ENCODE peak calls at places on chromosomes 4 and X, in eight cellular contexts. S is bronchial epithelial cell; F is hepatic stellate cell; K is activated CD8-positive, alpha-beta memory T cell treated with anti-CD3 and anti-CD28 coated beads for 1 hour; I is neuronal stem cell; G is IMR-90; Q is lung microvascular endothelial cell; T is stimulated activated CD8-positive, alpha-beta memory T cell treated with anti-CD3 and anti-CD28 coated beads, Interleukin-12 subunit alpha, Interleukin-12 subunit beta, amount 100 ng/mL, for 4 hours. H is an unnamed sample.

GRCh38 chr4:14902337-14902736 is 99.9 kb upstream of the CPEB2 start:
- DNase-seq in S (no peak), F (no peak), K (no peak), I (no peak), G (no peak), Q (no peak), T (no peak), H (no peak)

GRCh38 chrX:134186362-134187121 is 50.4 kb upstream of the CCDC160 start:
- DNase-seq in S (peak; percentile 14), F (no peak), K (peak; percentile 20), I (no peak), G (no peak), Q (no peak), T (peak; percentile 19), H (no peak)

GRCh38 chrX:151177141-151178027 is 1.0 kb downstream of the GPR50 start:
- DNase-seq in S (no peak), F (no peak), K (no peak), I (peak; percentile 48), G (no peak), Q (no peak), T (no peak), H (no peak)

GRCh38 chrX:115564243-115564642 is 3.3 kb downstream of the PLS3 start:
- DNase-seq in S (peak; percentile 51), F (peak; percentile 25), K (no peak), I (no peak), G (peak; percentile 13), Q (peak; percentile 28), T (no peak), H (no peak)

GRCh38 chrX:140710710-140711109 is 1.2 kb downstream of the LINC00632 start:
- DNase-seq in S (no peak), F (no peak), K (no peak), I (no peak), G (no peak), Q (no peak), T (no peak), H (peak; percentile 93)

GRCh38 chr4:98510757-98511517 is 147.5 kb downstream of the TSPAN5 start:
- DNase-seq in S (peak; percentile 74), F (no peak), K (no peak), I (no peak), G (peak; percentile 88), Q (no peak), T (no peak), H (peak; percentile 47)

GRCh38 chr4:89303989-89304388 is 3.6 kb downstream of the GPRIN3 start:
- DNase-seq in S (no peak), F (no peak), K (no peak), I (no peak), G (no peak), Q (no peak), T (no peak), H (peak; percentile 51)

GRCh38 chrX:74545880-74546279 is 68.5 kb downstream of the RLIM start:
- DNase-seq in S (no peak), F (no peak), K (no peak), I (no peak), G (no peak), Q (no peak), T (no peak), H (no peak)

GRCh38 chr4:176646311-176646710 is 146.4 kb downstream of the VEGFC start:
- DNase-seq in S (no peak), F (no peak), K (no peak), I (no peak), G (no peak), Q (no peak), T (no peak), H (no peak)

GRCh38 chr4:110944501-110944900 is 321.6 kb upstream of the PITX2 start:
- DNase-seq in S (peak; percentile 12), F (no peak), K (no peak), I (no peak), G (peak; percentile 3), Q (no peak), T (no peak), H (no peak)

GRCh38 chrX:18039023-18039422 is 177.9 kb upstream of the RAI2 start:
- DNase-seq in S (no peak), F (no peak), K (no peak), I (no peak), G (no peak), Q (no peak), T (no peak), H (no peak)

GRCh38 chrX:144896323-144896722 is 351.0 kb upstream of the SPANXN1 start:
- DNase-seq in S (peak; percentile 0), F (no peak), K (no peak), I (no peak), G (no peak), Q (no peak), T (no peak), H (no peak)

GRCh38 chrX:114071412-114071811 is 512.5 kb upstream of the HTR2C start:
- DNase-seq in S (peak; percentile 6), F (no peak), K (no peak), I (no peak), G (no peak), Q (no peak), T (no peak), H (no peak)

GRCh38 chr4:146260521-146260920 is 46.2 kb downstream of the REELD1 start:
- DNase-seq in S (peak; percentile 35), F (no peak), K (no peak), I (no peak), G (no peak), Q (no peak), T (no peak), H (no peak)

GRCh38 chr4:168604496-168605373 is 107.9 kb downstream of the PALLD start:
- DNase-seq in S (peak; percentile 88), F (peak; percentile 43), K (no peak), I (peak; percentile 84), G (peak; percentile 87), Q (peak; percentile 96), T (no peak), H (no peak)

GRCh38 chr4:173235050-173235449 is 66.4 kb downstream of the GALNT7 start:
- DNase-seq in S (no peak), F (no peak), K (no peak), I (no peak), G (no peak), Q (no peak), T (no peak), H (peak; percentile 54)

GRCh38 chr4:42515156-42515884 is 118.0 kb downstream of the SHISA3 start:
- DNase-seq in S (no peak), F (no peak), K (no peak), I (no peak), G (peak; percentile 1), Q (no peak), T (no peak), H (no peak)

GRCh38 chrX:1165535-1166196 is 46.8 kb downstream of the CRLF2 start:
- DNase-seq in S (no peak), F (peak; percentile 7), K (no peak), I (no peak), G (no peak), Q (peak; percentile 24), T (no peak), H (peak; percentile 20)

GRCh38 chr4:122636697-122637096 is 15.8 kb upstream of the IL21 start:
- DNase-seq in S (no peak), F (no peak), K (no peak), I (no peak), G (no peak), Q (no peak), T (no peak), H (no peak)

GRCh38 chr4:38377195-38377594 is 286.8 kb upstream of the KLF3 start:
- DNase-seq in S (no peak), F (no peak), K (no peak), I (no peak), G (no peak), Q (no peak), T (no peak), H (no peak)

GRCh38 chr4:39617534-39617933 is 21.1 kb downstream of the SMIM14 start:
- DNase-seq in S (no peak), F (no peak), K (no peak), I (no peak), G (no peak), Q (no peak), T (no peak), H (no peak)

GRCh38 chr4:170109586-170110289 is 20.0 kb upstream of the AADAT start:
- DNase-seq in S (peak; percentile 31), F (no peak), K (no peak), I (no peak), G (no peak), Q (no peak), T (no peak), H (peak; percentile 82)

GRCh38 chr4:149291463-149291862 is 524.2 kb downstream of the IQCM start:
- DNase-seq in S (peak; percentile 7), F (no peak), K (no peak), I (no peak), G (peak; percentile 43), Q (peak; percentile 76), T (no peak), H (peak; percentile 76)

GRCh38 chr4:53563824-53564223 is 27.5 kb downstream of the LNX1 start:
- DNase-seq in S (peak; percentile 74), F (peak; percentile 65), K (no peak), I (no peak), G (peak; percentile 89), Q (no peak), T (no peak), H (no peak)

GRCh38 chr4:75889537-75890199 is 12.6 kb downstream of the PPEF2 start:
- DNase-seq in S (no peak), F (no peak), K (no peak), I (no peak), G (no peak), Q (no peak), T (no peak), H (no peak)

GRCh38 chrX:53190363-53190960 is 34.5 kb downstream of the KDM5C start:
- DNase-seq in S (peak; percentile 1), F (no peak), K (no peak), I (no peak), G (no peak), Q (no peak), T (no peak), H (peak; percentile 2)